ENCODE peak calls at places on chromosomes 3 and 15, in four cellular contexts. Q, P, N and F are unnamed samples.

GRCh38 chr3:69232447-69232846 is 110.1 kb upstream of the LMOD3 start:
- DNase-seq in Q (no peak), P (no peak), N (no peak), F (no peak)

GRCh38 chr3:37096292-37096691 is 78.1 kb downstream of the LRRFIP2 start:
- DNase-seq in P (no peak), Q (no peak), N (no peak), F (no peak)

GRCh38 chr3:110773413-110773954 is 298.1 kb upstream of the NECTIN3 start:
- DNase-seq in P (no peak), N (no peak), Q (no peak), F (no peak)

GRCh38 chr3:44424758-44425157 is 52.7 kb downstream of the ZNF445 start:
- DNase-seq in P (no peak), Q (no peak), N (no peak), F (no peak)

GRCh38 chr3:23004971-23005370 is 198.2 kb upstream of the UBE2E2 start:
- DNase-seq in P (no peak), N (no peak), Q (no peak), F (no peak)

GRCh38 chr3:99315896-99316295 is 322.5 kb upstream of the COL8A1 start:
- DNase-seq in P (no peak), Q (no peak), N (no peak), F (no peak)

GRCh38 chr3:85342915-85343314 is 384.1 kb downstream of the CADM2 start:
- DNase-seq in P (no peak), Q (no peak), N (no peak), F (no peak)

GRCh38 chr15:52252781-52253180 is 42.8 kb downstream of the MYO5C start:
- DNase-seq in N (no peak), P (no peak), Q (no peak), F (no peak)

GRCh38 chr15:45242289-45242688 is 9.7 kb upstream of the SLC28A2 start:
- DNase-seq in N (no peak), Q (no peak), P (no peak), F (no peak)

GRCh38 chr3:15499536-15499935 is 22.0 kb downstream of the COLQ start:
- DNase-seq in Q (no peak), N (peak; percentile 37), P (peak; percentile 47), F (no peak)

GRCh38 chr3:64163019-64163754 is 62.1 kb downstream of the PRICKLE2 start:
- DNase-seq in Q (no peak), N (no peak), P (no peak), F (no peak)

GRCh38 chr15:91224750-91225380 is 124.8 kb downstream of the SV2B start:
- DNase-seq in Q (peak; percentile 54), P (no peak), N (no peak), F (no peak)

GRCh38 chr3:16067837-16068471 is 106.5 kb upstream of the GALNT15 start:
- DNase-seq in N (no peak), Q (no peak), P (no peak), F (no peak)

GRCh38 chr3:65619391-65620298 is 419.1 kb downstream of the MAGI1 start:
- DNase-seq in Q (no peak), P (no peak), N (no peak), F (no peak)

GRCh38 chr3:37694236-37694635 is 167.4 kb upstream of the CTDSPL start:
- DNase-seq in N (no peak), P (no peak), Q (no peak), F (no peak)